ENCODE peak calls at places on chromosomes 12 and 14, in seven cellular contexts. D is CD8-positive, alpha-beta T cell; X is heart left ventricle; O is right lobe of liver; R is hepatocyte; A is ovary; L is DND-41. V is an unnamed sample.

GRCh38 chr14:38205414-38205813 is 2.3 kb upstream of the SSTR1 start:
- DNase-seq in D (no peak), X (no peak), O (no peak), R (no peak), A (no peak), L (no peak), V (no peak)

GRCh38 chr12:70277973-70278372 is 34.7 kb downstream of the CNOT2 start:
- DNase-seq in D (no peak), X (no peak), O (no peak), R (no peak), A (no peak), L (no peak), V (no peak)

GRCh38 chr12:33245459-33245858 is 194.2 kb downstream of the SYT10 start:
- DNase-seq in D (no peak), X (no peak), O (no peak), R (peak), A (no peak), L (no peak), V (no peak)

GRCh38 chr14:65010211-65010931 is 23.7 kb downstream of the FNTB start:
- DNase-seq in D (no peak), X (no peak), O (no peak), R (no peak), A (no peak), L (no peak), V (no peak)

GRCh38 chr14:105091335-105092123 is 26.3 kb upstream of the GPR132 start:
- DNase-seq in D (no peak), X (peak), O (peak), R (peak), A (peak), L (no peak), V (peak)

GRCh38 chr12:94353130-94353529 is 106.5 kb downstream of the CEP83 start:
- DNase-seq in D (no peak), X (no peak), O (no peak), R (no peak), A (no peak), L (no peak), V (no peak)

GRCh38 chr12:96131230-96131788 is 62.9 kb upstream of the ELK3 start:
- DNase-seq in D (no peak), X (no peak), O (no peak), R (no peak), A (no peak), L (no peak), V (no peak)

GRCh38 chr12:91111366-91112321 is at the start of gene LUM:
- DNase-seq in D (no peak), X (peak), O (no peak), R (peak), A (peak), L (no peak), V (peak)

GRCh38 chr12:118187746-118188390 is 51.9 kb downstream of the PEBP1 start:
- DNase-seq in D (no peak), X (no peak), O (no peak), R (no peak), A (no peak), L (no peak), V (no peak)

GRCh38 chr12:52975204-52975603 is 26.3 kb downstream of the KRT18 start:
- DNase-seq in D (no peak), X (no peak), O (no peak), R (no peak), A (no peak), L (no peak), V (peak)

GRCh38 chr14:50816419-50817047 is 14.4 kb downstream of the NIN start:
- DNase-seq in D (no peak), X (peak), O (no peak), R (no peak), A (peak), L (no peak), V (no peak)

GRCh38 chr12:118125743-118126118 is 10.2 kb upstream of the PEBP1 start:
- DNase-seq in D (no peak), X (no peak), O (no peak), R (no peak), A (no peak), L (no peak), V (no peak)

GRCh38 chr12:72602616-72603015 is 330.4 kb downstream of the TRHDE start:
- DNase-seq in D (no peak), X (no peak), O (no peak), R (no peak), A (no peak), L (no peak), V (no peak)

GRCh38 chr14:28629328-28630004 is 137.1 kb upstream of the FOXG1 start:
- DNase-seq in D (no peak), X (no peak), O (no peak), R (no peak), A (no peak), L (no peak), V (no peak)

GRCh38 chr12:96327889-96328288 is 72.3 kb downstream of the CDK17 start:
- DNase-seq in D (no peak), X (no peak), O (no peak), R (no peak), A (no peak), L (no peak), V (no peak)

GRCh38 chr12:33052141-33053051 is 155.8 kb upstream of the PKP2 start:
- DNase-seq in D (no peak), X (no peak), O (no peak), R (no peak), A (no peak), L (no peak), V (no peak)

GRCh38 chr12:52191841-52192791 is at the start of gene KRT80:
- DNase-seq in D (no peak), X (peak), O (peak), R (peak), A (peak), L (no peak), V (peak)

GRCh38 chr12:121287267-121287954 is 9.1 kb downstream of the CAMKK2 start:
- DNase-seq in D (no peak), X (no peak), O (no peak), R (no peak), A (no peak), L (no peak), V (no peak)

GRCh38 chr12:110636516-110636915 is 22.6 kb downstream of the TCTN1 start:
- DNase-seq in D (no peak), X (no peak), O (no peak), R (no peak), A (no peak), L (no peak), V (no peak)

GRCh38 chr14:75292016-75292646 is 13.5 kb downstream of the FOS start:
- DNase-seq in D (no peak), X (no peak), O (no peak), R (no peak), A (peak), L (no peak), V (no peak)

GRCh38 chr14:61749867-61750266 is 12.4 kb upstream of the SNAPC1 start:
- DNase-seq in D (no peak), X (no peak), O (no peak), R (peak), A (no peak), L (no peak), V (no peak)

GRCh38 chr14:95922080-95922479 is 45.4 kb downstream of the TUNAR start:
- DNase-seq in D (no peak), X (no peak), O (no peak), R (no peak), A (no peak), L (no peak), V (no peak)

GRCh38 chr12:25644964-25645363 is 91.9 kb upstream of the LMNTD1 start:
- DNase-seq in D (no peak), X (no peak), O (no peak), R (no peak), A (no peak), L (no peak), V (no peak)

GRCh38 chr12:75366629-75367028 is 24.3 kb upstream of the GLIPR1L2 start:
- DNase-seq in D (no peak), X (no peak), O (no peak), R (no peak), A (no peak), L (no peak), V (no peak)

GRCh38 chr12:120067901-120068300 is 48.7 kb downstream of the RAB35 start:
- DNase-seq in D (no peak), X (no peak), O (no peak), R (no peak), A (no peak), L (no peak), V (no peak)

GRCh38 chr12:20376984-20377383 is 8.6 kb downstream of the PDE3A start:
- DNase-seq in D (no peak), X (no peak), O (no peak), R (no peak), A (no peak), L (no peak), V (no peak)

GRCh38 chr12:80056845-80057244 is 42.5 kb upstream of the OTOGL start:
- DNase-seq in D (no peak), X (no peak), O (no peak), R (no peak), A (peak), L (no peak), V (no peak)

GRCh38 chr12:69252033-69252432 is 12.7 kb downstream of the CPSF6 start:
- DNase-seq in D (no peak), X (no peak), O (no peak), R (no peak), A (no peak), L (no peak), V (no peak)

GRCh38 chr14:104227806-104228205 is 89.4 kb downstream of the KIF26A start:
- DNase-seq in D (no peak), X (no peak), O (peak), R (no peak), A (no peak), L (no peak), V (no peak)

GRCh38 chr12:88998421-88998820 is 353.9 kb downstream of the DUSP6 start:
- DNase-seq in D (no peak), X (no peak), O (no peak), R (no peak), A (no peak), L (no peak), V (no peak)

GRCh38 chr12:74349925-74350324 is 187.7 kb upstream of the ATXN7L3B start:
- DNase-seq in D (no peak), X (no peak), O (no peak), R (no peak), A (no peak), L (no peak), V (no peak)

GRCh38 chr12:101407054-101407437 is 526 bp downstream of the ARL1 start:
- DNase-seq in D (no peak), X (no peak), O (no peak), R (peak), A (no peak), L (no peak), V (no peak)

GRCh38 chr14:36522972-36523685 is 3.1 kb upstream of the NKX2-1 start:
- DNase-seq in D (no peak), X (no peak), O (no peak), R (no peak), A (no peak), L (no peak), V (no peak)

GRCh38 chr14:76591270-76591669 is 170.0 kb upstream of the VASH1 start:
- DNase-seq in D (no peak), X (no peak), O (no peak), R (peak), A (no peak), L (no peak), V (no peak)

GRCh38 chr12:109439181-109439580 is 37.9 kb downstream of the KCTD10 start:
- DNase-seq in D (no peak), X (no peak), O (no peak), R (no peak), A (no peak), L (no peak), V (no peak)

GRCh38 chr14:56085471-56085870 is 32.7 kb upstream of the PELI2 start:
- DNase-seq in D (no peak), X (no peak), O (no peak), R (no peak), A (no peak), L (no peak), V (no peak)

GRCh38 chr12:80565276-80565675 is 121.2 kb downstream of the PTPRQ start:
- DNase-seq in D (no peak), X (no peak), O (no peak), R (peak), A (no peak), L (no peak), V (no peak)

GRCh38 chr12:27979145-27979544 is 6.6 kb upstream of the PTHLH start:
- DNase-seq in D (no peak), X (no peak), O (no peak), R (no peak), A (no peak), L (no peak), V (no peak)

GRCh38 chr12:27973487-27973890 is 956 bp upstream of the PTHLH start:
- DNase-seq in D (no peak), X (no peak), O (no peak), R (no peak), A (no peak), L (no peak), V (no peak)

GRCh38 chr12:27974735-27975221 is 2.2 kb upstream of the PTHLH start:
- DNase-seq in D (no peak), X (no peak), O (peak), R (no peak), A (no peak), L (no peak), V (no peak)

GRCh38 chr12:27972721-27973120 is at the start of gene PTHLH:
- DNase-seq in D (no peak), X (no peak), O (no peak), R (no peak), A (no peak), L (no peak), V (no peak)

GRCh38 chr12:27975222-27976136 is 2.9 kb upstream of the PTHLH start:
- DNase-seq in D (no peak), X (peak), O (peak), R (peak), A (peak), L (no peak), V (peak)
- H3K27ac ChIP-seq in D (no peak), X (no peak), O (no peak), R (no peak), A (no peak), L (no peak), V (no peak)

GRCh38 chr12:48336066-48336465 is 14.7 kb downstream of the ZNF641 start:
- DNase-seq in D (no peak), X (no peak), O (no peak), R (no peak), A (no peak), L (no peak), V (no peak)

GRCh38 chr12:48331389-48331788 is 19.3 kb downstream of the ZNF641 start:
- DNase-seq in D (no peak), X (no peak), O (no peak), R (no peak), A (no peak), L (no peak), V (no peak)

GRCh38 chr12:48340891-48341290 is 9.8 kb downstream of the ZNF641 start:
- DNase-seq in D (no peak), X (no peak), O (no peak), R (no peak), A (no peak), L (no peak), V (no peak)

GRCh38 chr12:48334807-48335206 is 15.9 kb downstream of the ZNF641 start:
- DNase-seq in D (no peak), X (no peak), O (no peak), R (no peak), A (no peak), L (no peak), V (no peak)

DNA sequence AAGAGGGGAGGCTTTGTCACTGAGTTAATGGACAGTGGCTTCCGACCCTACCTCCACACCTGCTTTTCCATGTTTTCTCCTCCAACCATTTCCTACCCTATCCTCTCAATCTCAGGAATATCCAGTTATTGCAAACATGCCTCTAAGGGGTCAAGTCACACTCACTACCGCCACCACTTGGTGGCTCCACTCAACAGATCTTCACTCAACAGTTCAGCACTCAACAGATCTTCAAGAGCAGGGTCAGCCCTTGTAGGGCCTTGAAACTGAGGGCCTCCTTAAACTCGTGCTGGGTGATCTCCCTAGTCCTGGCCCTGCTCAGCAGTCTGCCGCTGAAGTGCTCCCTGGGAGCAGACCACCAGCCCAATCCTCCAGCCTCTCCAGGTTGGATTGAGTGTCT is 14.2 kb downstream of the ZNF641 start:
- DNase-seq in D (no peak), X (no peak), O (no peak), R (no peak), A (no peak), L (no peak), V (no peak)
- TF ChIP-seq CTCF in D (no peak), X (peak), O (no peak), R (peak), A (no peak), L (peak), V (no peak)

GRCh38 chr12:543114-543451 is 83.3 kb downstream of the B4GALNT3 start:
- DNase-seq in D (no peak), X (peak), O (no peak), R (no peak), A (no peak), L (no peak), V (no peak)

GRCh38 chr12:544142-544541 is 84.4 kb downstream of the B4GALNT3 start:
- DNase-seq in D (no peak), X (peak), O (no peak), R (no peak), A (no peak), L (no peak), V (no peak)

GRCh38 chr12:544941-545635 is 85.3 kb downstream of the B4GALNT3 start:
- DNase-seq in D (no peak), X (peak), O (no peak), R (no peak), A (no peak), L (no peak), V (no peak)

GRCh38 chr12:541676-542289 is 82.0 kb downstream of the B4GALNT3 start:
- DNase-seq in D (no peak), X (peak), O (no peak), R (no peak), A (no peak), L (no peak), V (no peak)

GRCh38 chr12:542290-543113 is 82.8 kb downstream of the B4GALNT3 start:
- DNase-seq in D (no peak), X (peak), O (no peak), R (no peak), A (no peak), L (no peak), V (no peak)
- H3K4me3 ChIP-seq in D (no peak), X (no peak), O (no peak), R (no peak), A (no peak), L (no peak), V (no peak)

DNA sequence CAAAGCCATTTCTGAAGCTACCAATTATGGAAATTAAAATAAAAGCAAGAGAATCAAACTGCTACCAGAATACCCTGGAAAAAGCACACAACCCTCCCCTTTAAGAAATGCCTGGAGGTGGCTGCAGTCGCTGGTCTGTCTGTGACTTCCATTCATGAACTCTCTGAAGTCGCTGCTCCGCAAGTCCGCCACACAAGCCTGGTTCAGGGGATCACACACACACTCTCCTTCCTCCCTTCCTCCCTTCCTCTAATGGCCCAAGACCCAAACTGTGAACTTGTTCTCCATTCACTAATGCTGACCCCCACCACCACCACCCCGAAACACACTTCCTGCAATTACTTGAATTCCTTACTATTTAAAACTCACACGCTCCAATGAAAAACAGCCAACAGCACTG is 974 bp upstream of the LMO3 start:
- DNase-seq in D (no peak), X (no peak), O (no peak), R (no peak), A (peak), L (no peak), V (peak)
- H3K27ac ChIP-seq in D (no peak), X (no peak), O (no peak), R (peak), A (no peak), L (no peak), V (peak)

GRCh38 chr12:26853303-26854027 is 20.5 kb upstream of the ITPR2 start:
- DNase-seq in D (peak), X (peak), O (peak), R (peak), A (peak), L (peak), V (peak)

GRCh38 chr12:26857465-26858176 is 24.6 kb upstream of the ITPR2 start:
- DNase-seq in D (no peak), X (no peak), O (no peak), R (no peak), A (no peak), L (no peak), V (no peak)

GRCh38 chr12:26848156-26848825 is 15.3 kb upstream of the ITPR2 start:
- DNase-seq in D (no peak), X (no peak), O (no peak), R (no peak), A (no peak), L (no peak), V (no peak)

GRCh38 chr12:26855337-26856089 is 22.5 kb upstream of the ITPR2 start:
- DNase-seq in D (no peak), X (no peak), O (no peak), R (no peak), A (no peak), L (no peak), V (no peak)

DNA sequence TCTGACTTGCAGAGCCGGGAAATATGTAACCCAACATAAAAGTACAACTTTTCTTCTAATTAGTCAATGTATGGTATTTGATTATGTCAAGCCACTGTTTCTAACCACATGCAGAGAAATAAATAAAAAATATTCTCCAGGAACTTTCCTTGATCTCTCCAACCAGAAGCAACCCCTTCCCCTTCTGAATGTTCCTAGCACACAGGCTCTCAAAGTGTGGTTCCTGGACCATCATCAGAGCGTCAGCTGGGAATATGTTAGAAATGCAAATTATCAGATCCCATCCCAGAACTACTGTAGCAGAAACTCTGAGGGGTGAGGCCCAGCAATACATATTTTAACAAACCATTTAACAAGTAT is 21.0 kb upstream of the ITPR2 start:
- DNase-seq in D (no peak), X (no peak), O (no peak), R (no peak), A (no peak), L (no peak), V (no peak)
- TF ChIP-seq CTCF in D (peak), X (no peak), O (no peak), R (no peak), A (no peak), L (no peak), V (no peak)